ENCODE peak calls at places on chromosomes 1 and 21, in seven cellular contexts. W is AG04450, Y is fibroblast of lung, K is fibroblast of pulmonary artery, E is dorsolateral prefrontal cortex, I is A549, J is ovary. H is an unnamed sample.

GRCh38 chr1:25433389-25434186 is 2.9 kb downstream of the MACO1 start:
- DNase-seq in I (no peak), E (no peak), K (no peak), W (no peak), Y (no peak), J (no peak), H (no peak)

GRCh38 chr1:163844393-163844948 is 522.7 kb downstream of the NUF2 start:
- DNase-seq in J (no peak), K (peak), I (no peak), E (no peak), Y (peak), W (no peak), H (no peak)

GRCh38 chr1:27405074-27405473 is 12.7 kb downstream of the GPR3 start:
- DNase-seq in W (no peak), Y (peak), I (no peak), J (no peak), K (peak), E (no peak), H (peak)

GRCh38 chr21:16307256-16307655 is 577.5 kb downstream of the USP25 start:
- DNase-seq in I (no peak), W (no peak), K (no peak), Y (no peak), E (no peak), J (no peak), H (no peak)

GRCh38 chr1:233459968-233460367 is 132.4 kb downstream of the MAP3K21 start:
- DNase-seq in Y (no peak), K (no peak), E (no peak), J (no peak), I (no peak), W (no peak), H (peak)

GRCh38 chr1:92989936-92990582 is 28.8 kb upstream of the DIPK1A start:
- DNase-seq in J (no peak), Y (peak), W (no peak), K (no peak), I (no peak), E (no peak), H (no peak)

GRCh38 chr1:243452092-243452491 is 196.3 kb downstream of the SDCCAG8 start:
- DNase-seq in Y (no peak), E (no peak), K (no peak), J (no peak), I (no peak), W (no peak), H (no peak)

GRCh38 chr1:201711811-201712210 is 117.1 kb upstream of the IPO9 start:
- DNase-seq in K (no peak), I (no peak), J (no peak), E (no peak), Y (no peak), W (no peak), H (no peak)

GRCh38 chr1:226640288-226640687 is 91.7 kb downstream of the STUM start:
- DNase-seq in Y (no peak), J (peak), W (no peak), K (no peak), E (no peak), I (no peak), H (no peak)

GRCh38 chr1:46622341-46622740 is 5.7 kb upstream of the MOB3C start:
- DNase-seq in I (peak), K (peak), W (no peak), Y (peak), E (no peak), J (no peak), H (no peak)

GRCh38 chr1:77802026-77802425 is 22.6 kb downstream of the MIGA1 start:
- DNase-seq in J (no peak), Y (no peak), E (no peak), I (no peak), K (no peak), W (no peak), H (no peak)

GRCh38 chr1:55775007-55775406 is 559.8 kb upstream of the USP24 start:
- DNase-seq in E (no peak), Y (no peak), K (no peak), W (no peak), J (no peak), I (no peak), H (no peak)

GRCh38 chr1:71054281-71054731 is 6.7 kb upstream of the PTGER3 start:
- DNase-seq in K (no peak), J (no peak), W (no peak), Y (no peak), I (no peak), E (no peak), H (no peak)

GRCh38 chr1:231028676-231029075 is 11.4 kb downstream of the FAM89A start:
- DNase-seq in Y (no peak), W (no peak), K (no peak), I (no peak), J (no peak), E (no peak), H (no peak)

GRCh38 chr1:7993593-7994479 is 32.3 kb downstream of the ERRFI1 start:
- DNase-seq in W (peak), Y (peak), E (no peak), K (peak), J (no peak), I (no peak), H (no peak)

GRCh38 chr1:93865253-93865652 is 13.8 kb downstream of the DNTTIP2 start:
- DNase-seq in W (no peak), J (no peak), I (no peak), K (no peak), Y (no peak), E (no peak), H (no peak)

GRCh38 chr1:30853350-30853749 is 55.2 kb downstream of the SDC3 start:
- DNase-seq in Y (peak), K (peak), W (no peak), J (no peak), I (no peak), E (no peak), H (peak)
- TF ChIP-seq CTCF in Y (no peak), K (no peak), W (no peak), J (no peak), I (no peak), E (no peak), H (no peak)

DNA sequence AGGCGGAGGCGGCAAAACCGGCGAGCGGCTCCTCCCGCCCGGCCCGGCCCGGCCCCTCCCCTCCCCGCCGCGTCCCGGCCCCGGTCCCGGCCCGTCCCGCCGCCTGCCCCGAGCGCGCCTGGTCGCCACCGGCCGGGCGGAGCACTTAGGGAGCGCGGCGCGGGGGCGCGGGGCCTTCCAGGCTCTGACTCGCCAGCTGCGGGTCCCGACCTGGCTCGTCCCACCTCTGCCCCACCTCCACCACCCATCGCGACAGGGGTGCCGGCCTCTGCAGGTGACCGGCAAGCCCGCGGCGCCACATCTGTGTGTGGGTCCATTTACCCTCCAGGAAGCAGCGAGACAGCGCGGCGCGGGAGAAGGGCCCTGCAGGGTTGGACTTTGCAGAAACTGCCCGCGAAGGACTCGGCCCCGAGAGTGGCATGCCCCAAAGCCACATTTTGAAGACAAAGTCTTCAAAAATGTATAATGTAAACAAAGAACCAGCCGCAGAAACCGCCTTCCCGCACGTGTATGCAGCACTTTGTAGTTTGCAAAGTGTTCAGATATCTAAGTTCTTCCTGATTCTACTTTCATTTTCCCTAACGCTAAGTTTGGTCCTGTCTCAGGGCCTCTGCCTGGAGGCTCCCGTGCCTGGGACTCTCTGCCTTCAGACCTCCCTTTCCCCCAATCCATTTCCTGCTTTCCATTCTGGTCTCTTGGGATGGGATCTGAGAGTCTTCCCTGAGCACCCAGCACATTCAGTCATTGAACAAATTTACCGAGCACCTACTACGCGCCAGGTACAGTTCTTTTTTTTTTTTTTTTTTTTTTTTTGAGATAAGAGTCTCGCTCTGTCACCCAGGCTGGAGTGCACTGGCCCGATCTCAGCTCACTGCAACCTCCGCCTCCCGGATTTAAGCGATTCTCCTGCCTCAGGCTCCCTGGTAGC is at the start of gene TMCO4:
- DNase-seq in W (peak), K (peak), I (peak), J (peak), Y (peak), E (peak), H (peak)
- TF ChIP-seq CTCF in W (no peak), K (no peak), I (no peak), J (no peak), Y (no peak), E (no peak), H (no peak)

GRCh38 chr1:100366209-100366525 is 13.9 kb downstream of the CDC14A start:
- DNase-seq in E (no peak), Y (no peak), I (no peak), K (no peak), W (no peak), J (no peak), H (no peak)
- TF ChIP-seq CTCF in E (no peak), Y (no peak), I (no peak), K (no peak), W (no peak), J (no peak), H (no peak)

GRCh38 chr1:208189183-208189582 is 55.0 kb downstream of the PLXNA2 start:
- DNase-seq in Y (no peak), J (no peak), W (no peak), K (no peak), I (no peak), E (no peak), H (no peak)
- TF ChIP-seq CTCF in Y (no peak), J (no peak), W (no peak), K (no peak), I (no peak), E (no peak), H (no peak)

DNA sequence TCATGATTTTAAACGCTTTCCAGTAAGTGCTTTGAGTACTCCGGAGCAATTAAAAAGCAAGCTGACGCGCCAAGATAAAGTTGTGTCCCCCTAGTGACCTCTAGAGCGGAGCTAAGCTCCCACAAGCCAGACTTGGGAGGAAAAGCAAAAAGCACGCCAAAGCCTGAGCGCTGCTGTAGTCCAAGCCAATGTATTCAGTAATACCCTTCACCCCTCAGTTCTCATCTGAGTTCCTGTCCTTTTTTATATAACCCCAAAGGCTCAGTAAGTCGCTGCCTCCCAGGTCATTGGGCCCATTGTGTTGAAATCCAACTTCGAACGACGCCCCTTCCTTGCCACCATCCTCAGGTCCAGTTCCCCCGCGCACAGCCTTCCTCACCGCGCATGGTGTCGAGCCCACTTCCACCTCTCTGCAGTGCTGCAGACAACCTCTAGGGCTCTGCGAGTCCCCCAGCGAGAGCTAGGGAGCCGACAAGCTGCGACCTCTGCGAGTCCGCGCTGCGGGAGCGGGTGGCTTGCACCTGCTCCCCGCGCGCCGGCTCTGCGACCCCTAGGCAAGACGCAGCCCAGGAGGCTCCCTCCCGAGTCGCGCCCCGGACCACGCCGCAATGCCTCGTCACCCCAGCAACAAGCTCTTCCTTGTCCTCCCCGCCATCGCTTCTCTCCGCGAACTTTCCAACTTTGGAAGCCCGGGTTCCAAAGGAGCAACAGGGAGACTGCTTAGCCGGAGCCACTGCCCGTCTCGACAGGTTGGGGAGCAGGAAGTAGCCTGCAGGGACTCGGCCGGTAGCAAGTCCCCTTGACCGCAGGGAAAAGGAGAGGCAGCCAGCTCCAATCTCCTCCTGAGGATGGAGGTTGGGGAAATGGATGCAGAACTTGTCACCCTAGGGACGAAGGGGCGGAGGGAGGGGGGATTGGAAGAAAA is 3.8 kb upstream of the SLC44A5 start:
- DNase-seq in W (no peak), J (peak), Y (peak), I (peak), K (peak), E (peak), H (peak)
- TF ChIP-seq CTCF in W (peak), J (no peak), Y (peak), I (peak), K (peak), E (peak), H (peak)

DNA sequence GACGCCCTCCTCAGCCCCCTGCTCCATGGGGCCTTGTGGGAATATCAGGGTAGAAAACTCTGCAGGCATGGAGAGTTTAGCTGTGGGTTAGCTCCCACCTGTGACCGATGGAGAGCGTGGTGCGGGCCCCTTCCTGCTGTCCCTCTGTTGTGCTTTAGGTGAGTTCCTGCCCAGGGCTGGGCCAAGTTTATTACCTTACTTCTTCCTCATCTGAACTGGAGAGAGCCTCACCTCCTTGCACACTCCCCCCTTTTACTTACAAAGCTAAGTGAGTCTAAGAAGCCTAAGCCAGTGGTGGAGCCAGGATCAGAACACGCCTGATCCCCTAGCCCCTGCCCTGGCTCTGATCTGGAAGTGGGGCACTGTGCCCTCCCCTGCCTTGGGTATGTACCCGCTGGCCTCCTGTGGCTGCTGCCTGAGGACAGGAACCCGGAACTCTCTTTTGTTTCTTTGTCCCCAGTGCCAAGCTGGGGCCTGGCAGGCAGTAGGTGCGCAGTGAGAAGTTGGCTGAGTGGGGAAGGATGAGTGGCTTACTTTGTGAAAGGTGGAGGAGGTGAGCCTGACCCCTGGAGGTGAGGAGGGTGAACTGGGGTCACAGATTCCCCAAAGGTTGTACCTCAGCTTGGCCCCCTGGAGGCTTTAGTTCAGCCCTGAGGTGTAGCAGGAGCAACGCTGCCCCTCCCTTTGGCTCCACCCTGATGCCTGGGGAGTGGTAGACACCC is 32.9 kb downstream of the ARHGEF10L start:
- DNase-seq in K (no peak), J (no peak), W (no peak), I (no peak), E (no peak), Y (no peak), H (no peak)
- TF ChIP-seq CTCF in K (no peak), J (no peak), W (no peak), I (no peak), E (no peak), Y (no peak), H (no peak)

H was measured in nephron progenitor cell.